ENCODE peak calls at places on chromosomes 5 and 9, in four cellular contexts. B, D, S and C are unnamed samples.

GRCh38 chr5:61625682-61626620 is 293.9 kb downstream of the ZSWIM6 start:
- DNase-seq in S (no peak), B (no peak), D (peak), C (no peak)

GRCh38 chr5:143922718-143923117 is 110.8 kb downstream of the HMHB1 start:
- DNase-seq in S (no peak), B (no peak), D (no peak), C (no peak)

GRCh38 chr5:122757268-122757667 is 17.6 kb upstream of the SNX2 start:
- DNase-seq in B (no peak), D (peak), S (no peak), C (no peak)

GRCh38 chr9:128244443-128245226 is 31.2 kb downstream of the GOLGA2 start:
- DNase-seq in B (no peak), S (no peak), D (peak), C (no peak)

GRCh38 chr9:34463098-34463900 is 4.7 kb downstream of the DNAI1 start:
- DNase-seq in B (no peak), S (no peak), D (no peak), C (no peak)

GRCh38 chr9:69877852-69878507 is 57.4 kb downstream of the CFAP95 start:
- DNase-seq in D (peak), B (peak), S (no peak), C (no peak)

GRCh38 chr5:68548959-68549676 is 333.6 kb downstream of the PIK3R1 start:
- DNase-seq in B (peak), D (no peak), S (no peak), C (peak)

GRCh38 chr9:98995059-98995665 is 51.5 kb downstream of the COL15A1 start:
- DNase-seq in B (no peak), D (no peak), S (no peak), C (no peak)

GRCh38 chr9:113622600-113623400 is 159.3 kb downstream of the RGS3 start:
- DNase-seq in D (peak), S (peak), B (no peak), C (no peak)

GRCh38 chr5:60339691-60340191 is 360.2 kb downstream of the DEPDC1B start:
- DNase-seq in B (no peak), D (no peak), S (no peak), C (no peak)

GRCh38 chr5:77616920-77617319 is 21.6 kb downstream of the OTP start:
- DNase-seq in D (no peak), S (no peak), B (no peak), C (no peak)

GRCh38 chr5:148791334-148791667 is 35.1 kb upstream of the ADRB2 start:
- DNase-seq in B (no peak), D (peak), S (no peak), C (no peak)

GRCh38 chr9:93964685-93965084 is 9.5 kb upstream of the BARX1 start:
- DNase-seq in D (peak), S (no peak), B (no peak), C (no peak)

GRCh38 chr9:136242908-136243525 is 2.6 kb downstream of the QSOX2 start:
- DNase-seq in B (no peak), S (no peak), D (peak), C (no peak)

GRCh38 chr5:79062431-79062830 is 7.0 kb downstream of the DMGDH start:
- DNase-seq in B (no peak), S (no peak), D (no peak), C (no peak)

GRCh38 chr9:81564632-81565031 is 124.7 kb downstream of the TLE1 start:
- DNase-seq in B (no peak), S (no peak), D (no peak), C (no peak)

GRCh38 chr5:1881273-1881586 is 1.5 kb downstream of the IRX4 start:
- DNase-seq in B (no peak), S (no peak), D (no peak), C (no peak)

GRCh38 chr9:125883548-125883947 is 136.4 kb downstream of the PBX3 start:
- DNase-seq in D (no peak), B (no peak), S (no peak), C (no peak)